ENCODE peak calls at places on chromosome 7, in four cellular contexts. O is heart right ventricle; R is CD8-positive, alpha-beta T cell; U is adipocyte. Y is an unnamed sample.

GRCh38 chr7:22872087-22872807 is 49.6 kb upstream of the TOMM7 start:
- DNase-seq in O (no peak), R (no peak), U (no peak), Y (no peak)

GRCh38 chr7:34247468-34247867 is 342.1 kb downstream of the BMPER start:
- DNase-seq in O (no peak), R (no peak), U (peak; percentile 20), Y (no peak)

GRCh38 chr7:122595885-122596284 is 103.0 kb downstream of the RNF133 start:
- DNase-seq in O (no peak), R (no peak), U (no peak), Y (no peak)

GRCh38 chr7:44083796-44084195 is 1.5 kb upstream of the POLM start:
- DNase-seq in O (no peak), R (no peak), U (no peak), Y (no peak)

GRCh38 chr7:150948791-150949251 is 29.3 kb downstream of the KCNH2 start:
- DNase-seq in O (no peak), R (no peak), U (no peak), Y (no peak)

GRCh38 chr7:131123991-131124629 is 203.6 kb upstream of the MKLN1 start:
- DNase-seq in O (no peak), R (no peak), U (no peak), Y (no peak)

GRCh38 chr7:16223963-16224707 is 197.2 kb downstream of the CRPPA start:
- DNase-seq in O (no peak), R (peak; percentile 42), U (no peak), Y (no peak)

GRCh38 chr7:34260282-34260681 is 354.9 kb downstream of the BMPER start:
- DNase-seq in O (no peak), R (no peak), U (peak; percentile 87), Y (peak; percentile 72)

GRCh38 chr7:52917982-52918578 is 117.4 kb upstream of the POM121L12 start:
- DNase-seq in O (no peak), R (no peak), U (no peak), Y (no peak)

GRCh38 chr7:22377690-22378089 is 20.7 kb upstream of the RAPGEF5 start:
- DNase-seq in O (no peak), R (no peak), U (no peak), Y (no peak)

GRCh38 chr7:155986497-155987160 is 174.4 kb upstream of the SHH start:
- DNase-seq in O (no peak), R (no peak), U (no peak), Y (no peak)

GRCh38 chr7:85074016-85074415 is 112.8 kb downstream of the SEMA3D start:
- DNase-seq in O (no peak), R (no peak), U (peak; percentile 14), Y (no peak)

GRCh38 chr7:142791502-142791901 is 20.7 kb downstream of the PRSS2 start:
- DNase-seq in O (no peak), R (no peak), U (no peak), Y (no peak)

GRCh38 chr7:110534241-110534931 is 556.5 kb upstream of the LRRN3 start:
- DNase-seq in O (no peak), R (no peak), U (peak; percentile 62), Y (peak; percentile 9)

GRCh38 chr7:50330701-50331100 is 26.2 kb downstream of the IKZF1 start:
- DNase-seq in O (no peak), R (no peak), U (no peak), Y (no peak)

GRCh38 chr7:79615871-79616640 is 162.6 kb upstream of the MAGI2 start:
- DNase-seq in O (no peak), R (no peak), U (no peak), Y (no peak)

GRCh38 chr7:43639858-43640491 is 57.1 kb downstream of the STK17A start:
- DNase-seq in O (peak; percentile 41), R (no peak), U (peak; percentile 86), Y (peak; percentile 58)

GRCh38 chr7:33680682-33681081 is 224.7 kb upstream of the BMPER start:
- DNase-seq in O (no peak), R (no peak), U (no peak), Y (no peak)

GRCh38 chr7:6015917-6016652 is 7.0 kb downstream of the AIMP2 start:
- DNase-seq in O (peak; percentile 76), R (no peak), U (peak; percentile 99), Y (peak; percentile 86)

DNA sequence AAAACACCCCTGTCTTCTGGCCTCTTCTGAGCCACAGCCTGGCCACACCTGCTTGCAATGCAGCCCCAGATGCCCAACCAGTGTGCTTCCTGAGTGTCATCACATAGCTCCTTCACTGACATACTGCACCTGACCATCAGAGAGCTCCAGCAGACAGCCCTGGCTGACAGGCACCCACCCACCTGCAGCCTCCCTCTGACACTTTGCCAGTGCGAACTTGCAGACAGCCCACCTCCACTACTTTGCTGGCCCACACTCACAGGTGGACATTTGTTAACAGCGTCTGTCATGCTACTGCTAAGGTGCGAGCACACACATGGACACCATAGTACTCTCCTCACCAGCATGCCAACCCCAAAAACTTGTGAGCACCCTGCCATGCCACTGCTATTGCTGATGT is 740.1 kb downstream of the DNAJB9 start:
- DNase-seq in O (no peak), R (no peak), U (no peak), Y (no peak)
- H3K9me3 ChIP-seq in O (no peaks in the 10 kb centered on the region), R (no peaks in the 10 kb centered on the region), U (peaks cover 25% of the 10 kb centered on the region), Y (no peaks in the 10 kb centered on the region)

GRCh38 chr7:106217089-106217542 is 67.7 kb downstream of the NAMPT start:
- DNase-seq in O (peak; percentile 57), R (no peak), U (peak; percentile 66), Y (peak; percentile 74)
- H3K4me3 ChIP-seq in O (peak overlapping the region; percentile 20), R (no peak overlapping the region), U (peak overlapping the region; percentile 47), Y (peak overlapping the region; percentile 3)

GRCh38 chr7:57344957-57345356 is 105.0 kb upstream of the ZNF716 start:
- DNase-seq in O (no peak), R (no peak), U (no peak), Y (no peak)

GRCh38 chr7:57348646-57349269 is 101.2 kb upstream of the ZNF716 start:
- DNase-seq in O (peak; percentile 64), R (no peak), U (no peak), Y (no peak)

GRCh38 chr7:57342954-57343353 is 107.0 kb upstream of the ZNF716 start:
- DNase-seq in O (no peak), R (no peak), U (no peak), Y (no peak)

GRCh38 chr7:57339198-57339944 is 110.6 kb upstream of the ZNF716 start:
- DNase-seq in O (no peak), R (no peak), U (no peak), Y (no peak)

DNA sequence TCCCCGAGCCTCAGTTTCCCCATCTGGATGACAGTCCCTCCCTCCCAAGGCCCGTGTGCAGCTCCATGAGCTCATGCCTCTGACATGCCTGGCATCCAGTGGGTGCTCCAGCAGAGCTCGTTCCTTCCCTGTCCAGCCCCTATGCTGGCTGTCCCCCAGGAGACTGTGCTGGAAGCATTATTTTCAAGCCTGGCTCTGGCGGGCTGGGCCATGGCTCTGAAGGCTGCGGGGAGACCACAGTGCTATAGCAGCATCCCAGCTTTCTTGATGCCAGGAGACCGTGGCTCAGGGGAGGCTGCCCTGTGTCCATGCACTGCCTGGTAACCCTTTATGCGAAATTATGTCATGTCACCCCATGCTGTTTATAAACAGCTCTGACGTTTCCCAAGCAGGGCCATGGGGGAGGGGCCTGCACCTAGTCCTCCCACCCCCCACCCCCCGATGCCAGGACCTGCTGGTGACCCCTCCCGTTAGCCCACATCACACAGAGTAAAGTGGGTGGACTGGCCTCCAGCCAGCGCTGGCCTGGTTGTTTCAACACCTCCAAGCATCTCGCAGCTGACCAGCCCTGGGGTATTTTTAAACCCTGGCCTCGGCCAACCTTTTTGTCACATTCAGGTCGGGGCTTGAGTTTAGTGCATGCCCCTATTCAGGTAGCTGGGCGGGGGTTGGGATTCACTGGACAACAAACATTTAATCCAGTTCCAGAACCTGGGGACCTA is 105.9 kb upstream of the ZNF716 start:
- DNase-seq in O (peak; percentile 84), R (no peak), U (no peak), Y (no peak)
- H3K9me3 ChIP-seq in O (no peaks in the 10 kb centered on the region), R (no peaks in the 10 kb centered on the region), U (no peaks in the 10 kb centered on the region), Y (no peaks in the 10 kb centered on the region)

DNA sequence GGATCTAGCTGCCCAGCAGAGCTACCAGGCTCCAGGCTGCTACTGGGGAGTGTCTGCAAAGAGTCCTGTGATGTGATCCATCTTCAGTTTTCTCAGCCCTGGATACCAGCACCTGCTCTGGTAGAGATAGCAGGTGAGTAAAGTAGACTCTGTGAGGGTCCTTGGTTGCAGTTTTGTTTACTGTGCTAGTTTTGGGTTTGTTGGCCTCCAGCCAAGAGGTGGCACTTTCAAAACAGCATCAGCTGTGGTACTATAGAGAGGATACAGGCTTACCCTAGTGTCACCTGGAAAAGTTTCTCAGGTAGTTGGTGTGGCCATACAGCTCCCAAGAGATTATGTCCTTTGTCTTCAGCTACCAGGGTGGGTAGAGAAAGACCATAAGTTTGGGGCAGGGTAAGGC is 56.3 kb downstream of the MTERF1 start:
- DNase-seq in O (no peak), R (no peak), U (no peak), Y (no peak)
- H3K4me3 ChIP-seq in O (no peak overlapping the region), R (no peak overlapping the region), U (no peak overlapping the region), Y (no peak overlapping the region)

GRCh38 chr7:64371116-64371515 is 57.4 kb downstream of the ZNF736 start:
- DNase-seq in O (no peak), R (no peak), U (no peak), Y (no peak)
- H3K9me3 ChIP-seq in O (peaks cover 5% of the 10 kb centered on the region), R (no peaks in the 10 kb centered on the region), U (peaks cover 37% of the 10 kb centered on the region), Y (no peaks in the 10 kb centered on the region)

GRCh38 chr7:103114576-103115008 is 34.3 kb downstream of the NAPEPLD start:
- DNase-seq in O (no peak), R (no peak), U (no peak), Y (no peak)
- H3K4me3 ChIP-seq in O (no peak overlapping the region), R (no peak overlapping the region), U (no peak overlapping the region), Y (no peak overlapping the region)

GRCh38 chr7:64590971-64591370 is 28.1 kb upstream of the ZNF680 start:
- DNase-seq in O (no peak), R (no peak), U (no peak), Y (no peak)
- H3K9me3 ChIP-seq in O (no peaks in the 10 kb centered on the region), R (no peaks in the 10 kb centered on the region), U (peaks cover 3% of the 10 kb centered on the region), Y (no peaks in the 10 kb centered on the region)

GRCh38 chr7:47538846-47539311 is 43.0 kb downstream of the TNS3 start:
- DNase-seq in O (no peak), R (no peak), U (peak; percentile 22), Y (no peak)

GRCh38 chr7:47539398-47540052 is 42.4 kb downstream of the TNS3 start:
- DNase-seq in O (no peak), R (no peak), U (peak; percentile 15), Y (no peak)

GRCh38 chr7:47542051-47542450 is 39.9 kb downstream of the TNS3 start:
- DNase-seq in O (no peak), R (no peak), U (no peak), Y (no peak)

GRCh38 chr7:47540053-47540386 is 41.9 kb downstream of the TNS3 start:
- DNase-seq in O (no peak), R (no peak), U (no peak), Y (no peak)

DNA sequence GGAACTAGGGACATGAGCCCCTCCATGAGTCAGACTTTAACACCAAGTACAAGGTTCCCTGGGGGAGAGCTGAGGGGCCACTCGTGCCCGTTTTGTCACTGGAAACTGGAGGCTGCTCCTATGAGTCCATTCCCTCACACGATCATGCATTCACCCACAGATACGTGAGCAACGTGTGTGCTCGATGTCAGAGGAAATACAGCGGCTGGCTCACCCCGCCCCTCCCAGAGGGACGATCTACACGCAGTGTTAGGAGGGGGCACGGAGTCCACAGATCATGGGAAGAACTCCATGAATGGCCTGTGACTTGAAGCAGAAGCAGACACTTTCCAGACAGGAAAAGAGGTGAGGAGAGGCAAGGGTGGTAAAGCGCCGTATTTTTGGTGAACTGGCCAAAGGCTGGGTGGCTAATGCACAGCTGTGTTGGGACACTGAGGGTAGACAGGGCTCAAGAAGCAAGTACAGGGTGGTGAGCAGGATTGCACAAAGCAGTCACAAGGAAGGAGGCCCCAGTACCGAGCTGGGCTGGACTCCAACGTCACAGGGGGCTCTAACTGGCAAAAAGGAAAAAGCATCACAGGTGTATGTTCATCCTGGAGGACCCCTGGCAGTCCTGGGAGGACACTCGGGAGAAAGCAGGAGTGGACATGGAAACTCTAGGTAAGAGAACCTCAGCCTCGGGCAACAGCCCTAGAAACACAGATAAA is 41.4 kb downstream of the TNS3 start:
- DNase-seq in O (no peak), R (no peak), U (no peak), Y (no peak)
- H3K4me3 ChIP-seq in O (no peak overlapping the region), R (no peak overlapping the region), U (no peak overlapping the region), Y (no peak overlapping the region)